ENCODE peak calls at places on chromosomes 4 and X, in five cellular contexts. G is DMS53; S is GM18507; T is AG09309; J is effector CD4-positive, alpha-beta T cell. U is an unnamed sample.

GRCh38 chrX:66013195-66013816 is 26.6 kb downstream of the VSIG4 start:
- DNase-seq in S (no peak), T (no peak), G (no peak), J (no peak), U (no peak)

GRCh38 chr4:167614866-167615265 is 380.6 kb upstream of the SPOCK3 start:
- DNase-seq in J (no peak), G (no peak), T (no peak), S (no peak), U (no peak)

GRCh38 chr4:2832309-2832980 is 11.2 kb upstream of the ADD1 start:
- DNase-seq in S (no peak), J (no peak), G (no peak), T (no peak), U (no peak)

GRCh38 chrX:136146614-136147319 is 566 bp upstream of the FHL1 start:
- DNase-seq in T (no peak), S (no peak), J (peak), G (peak), U (peak)

GRCh38 chr4:88613417-88613875 is 21.2 kb downstream of the HERC3 start:
- DNase-seq in S (no peak), J (peak), T (no peak), G (peak), U (no peak)

GRCh38 chr4:129526812-129527211 is 430.9 kb downstream of the C4orf33 start:
- DNase-seq in G (peak), S (no peak), J (no peak), T (no peak), U (no peak)

GRCh38 chrX:128287693-128288092 is 235.5 kb upstream of the ACTRT1 start:
- DNase-seq in S (no peak), G (no peak), J (no peak), T (no peak), U (no peak)

GRCh38 chr4:40856836-40857362 is 107.1 kb downstream of the NSUN7 start:
- DNase-seq in T (no peak), S (peak), G (peak), J (peak), U (peak)

GRCh38 chrX:9595131-9595530 is 130.3 kb downstream of the TBL1X start:
- DNase-seq in S (no peak), T (no peak), J (no peak), G (no peak), U (no peak)

GRCh38 chrX:101229155-101229554 is 9.6 kb downstream of the DRP2 start:
- DNase-seq in T (no peak), S (no peak), G (no peak), J (no peak), U (no peak)

GRCh38 chrX:107935664-107936433 is 46.3 kb downstream of the TEX13B start:
- DNase-seq in G (peak), J (no peak), T (no peak), S (no peak), U (no peak)

GRCh38 chr4:53919605-53920004 is 144.8 kb downstream of the CHIC2 start:
- DNase-seq in G (no peak), S (no peak), J (no peak), T (no peak), U (no peak)

GRCh38 chr4:155687380-155687982 is 20.8 kb downstream of the GUCY1A1 start:
- DNase-seq in J (no peak), S (no peak), T (no peak), G (no peak), U (no peak)

GRCh38 chr4:112944006-112944405 is 105.4 kb upstream of the ANK2 start:
- DNase-seq in S (no peak), G (no peak), T (no peak), J (no peak), U (no peak)

GRCh38 chr4:52618795-52619590 is 40.1 kb downstream of the USP46 start:
- DNase-seq in S (no peak), T (no peak), G (no peak), J (no peak), U (no peak)

GRCh38 chr4:128573781-128574508 is 235.6 kb upstream of the JADE1 start:
- DNase-seq in J (no peak), S (no peak), G (peak), T (no peak), U (no peak)

GRCh38 chrX:55452825-55453124 is 848 bp downstream of the MAGEH1 start:
- DNase-seq in J (no peak), G (peak), S (no peak), T (no peak), U (no peak)

GRCh38 chr4:128524311-128524710 is 236.7 kb upstream of the PGRMC2 start:
- DNase-seq in J (no peak), S (no peak), G (peak), T (peak), U (no peak)

GRCh38 chr4:71694946-71695345 is 88.9 kb downstream of the GC start:
- DNase-seq in S (no peak), G (no peak), J (no peak), T (no peak), U (no peak)

GRCh38 chr4:5165419-5166369 is 114.4 kb downstream of the STK32B start:
- DNase-seq in G (no peak), S (no peak), J (no peak), T (no peak), U (no peak)

GRCh38 chr4:73902038-73902637 is 32.9 kb downstream of the CXCL1 start:
- DNase-seq in T (no peak), S (no peak), G (no peak), J (no peak), U (no peak)

GRCh38 chrX:10507181-10507580 is 113.2 kb downstream of the MID1 start:
- DNase-seq in G (no peak), T (no peak), J (no peak), S (no peak), U (no peak)

GRCh38 chrX:75301060-75301459 is 27.2 kb downstream of the UPRT start:
- DNase-seq in S (no peak), T (no peak), G (no peak), J (no peak), U (no peak)

GRCh38 chr4:145453163-145453520 is 28.5 kb upstream of the SMAD1 start:
- DNase-seq in S (no peak), T (no peak), J (no peak), G (no peak), U (no peak)

GRCh38 chrX:120790118-120790517 is 85.5 kb downstream of the CT47B1 start:
- DNase-seq in G (peak), J (no peak), S (peak), T (peak), U (peak)

GRCh38 chrX:119579414-119579813 is 5.1 kb downstream of the UBE2A start:
- DNase-seq in S (no peak), T (no peak), J (no peak), G (no peak), U (no peak)

GRCh38 chr4:48173055-48173991 is 39.3 kb upstream of the TXK start:
- DNase-seq in T (peak), J (no peak), S (no peak), G (peak), U (no peak)

GRCh38 chr4:23878912-23879732 is 10.7 kb downstream of the PPARGC1A start:
- DNase-seq in S (no peak), J (no peak), T (no peak), G (peak), U (no peak)

GRCh38 chr4:182194115-182194834 is 48.9 kb upstream of the TENM3 start:
- DNase-seq in J (no peak), S (no peak), T (no peak), G (no peak), U (no peak)

GRCh38 chr4:123299212-123299651 is 97.4 kb upstream of the SPRY1 start:
- DNase-seq in S (no peak), G (no peak), T (peak), J (no peak), U (no peak)